ENCODE peak calls at places on chromosome 10, in ten cellular contexts. W is T47D; H is activated naive CD4-positive, alpha-beta T cell treated with Interleukin-2 at 50 U/mL for 16 hours; P is CMK; A is right lobe of liver; R is A673; Z is CD8-positive, alpha-beta memory T cell; M is stromal cell of bone marrow; B is myocyte; N is SK-MEL-5. F is an unnamed sample.

GRCh38 chr10:89540550-89540949 is 5.2 kb upstream of the SLC16A12 start:
- DNase-seq in W (no peak), A (no peak), Z (no peak), R (no peak), H (no peak), P (no peak), B (no peak), M (peak; percentile 26), N (no peak), F (peak; percentile 80)

GRCh38 chr10:14560274-14560673 is 214.4 kb downstream of the FAM107B start:
- DNase-seq in H (peak; percentile 73), A (no peak), W (peak; percentile 58), P (no peak), M (no peak), B (no peak), Z (no peak), N (peak; percentile 41), R (peak; percentile 77), F (peak; percentile 65)

GRCh38 chr10:82953909-82954308 is 1078.9 kb downstream of the NRG3 start:
- DNase-seq in P (no peak), Z (no peak), R (peak; percentile 2), A (no peak), B (no peak), W (no peak), N (peak; percentile 4), M (no peak), H (no peak), F (no peak)

GRCh38 chr10:82692458-82692857 is 817.5 kb downstream of the NRG3 start:
- DNase-seq in M (no peak), W (no peak), Z (no peak), P (no peak), N (no peak), B (no peak), A (no peak), R (no peak), H (no peak), F (no peak)

GRCh38 chr10:24209946-24210491 is 1.1 kb downstream of the KIAA1217 start:
- DNase-seq in M (no peak), P (no peak), B (no peak), R (peak; percentile 70), W (peak; percentile 25), N (no peak), H (peak; percentile 34), A (no peak), Z (no peak), F (peak; percentile 37)

GRCh38 chr10:46517541-46517940 is 38.9 kb downstream of the GPRIN2 start:
- DNase-seq in M (no peak), B (no peak), H (no peak), W (no peak), Z (no peak), P (no peak), A (no peak), N (no peak), R (no peak), F (no peak)

GRCh38 chr10:23173549-23174074 is 18.5 kb upstream of the PTF1A start:
- DNase-seq in M (no peak), A (no peak), H (no peak), N (no peak), B (no peak), R (no peak), P (no peak), W (no peak), Z (no peak), F (no peak)

GRCh38 chr10:34081347-34081743 is 733.8 kb downstream of the PARD3 start:
- DNase-seq in R (no peak), P (no peak), Z (no peak), H (no peak), A (no peak), W (no peak), B (no peak), N (no peak), M (no peak), F (no peak)

GRCh38 chr10:88116491-88116890 is 253.1 kb downstream of the PTEN start:
- DNase-seq in A (no peak), N (no peak), M (peak; percentile 18), H (no peak), R (no peak), P (no peak), Z (no peak), B (peak; percentile 60), W (no peak), F (peak; percentile 79)

GRCh38 chr10:35236739-35237138 is 99.6 kb upstream of the CCNY start:
- DNase-seq in A (no peak), N (peak; percentile 11), W (no peak), R (peak; percentile 66), M (peak; percentile 22), H (no peak), Z (no peak), B (peak; percentile 56), P (no peak), F (peak; percentile 33)

GRCh38 chr10:78634835-78635234 is 433.9 kb upstream of the ZMIZ1 start:
- DNase-seq in Z (no peak), N (peak; percentile 6), B (peak; percentile 80), R (no peak), W (no peak), A (no peak), M (no peak), P (no peak), H (no peak), F (peak; percentile 88)

GRCh38 chr10:133087679-133088523 is at the start of gene ADGRA1:
- DNase-seq in R (peak; percentile 13), Z (no peak), A (no peak), N (no peak), P (no peak), M (no peak), B (peak; percentile 34), H (no peak), W (no peak), F (no peak)

GRCh38 chr10:94138391-94138790 is 144.7 kb downstream of the PLCE1 start:
- DNase-seq in Z (no peak), R (no peak), N (no peak), B (peak; percentile 62), P (no peak), A (no peak), H (no peak), W (no peak), M (peak; percentile 24), F (peak; percentile 43)

GRCh38 chr10:45624724-45625123 is 47.8 kb downstream of the ZFAND4 start:
- DNase-seq in H (no peak), W (no peak), A (no peak), Z (no peak), R (no peak), M (no peak), N (no peak), B (no peak), P (no peak), F (no peak)

GRCh38 chr10:12184165-12184564 is 11.5 kb downstream of the NUDT5 start:
- DNase-seq in B (no peak), N (no peak), P (no peak), R (no peak), Z (no peak), H (no peak), W (no peak), M (no peak), A (no peak), F (no peak)

GRCh38 chr10:108097258-108097657 is 932.8 kb upstream of the SORCS1 start:
- DNase-seq in H (no peak), B (no peak), P (no peak), N (no peak), M (no peak), W (no peak), R (no peak), A (no peak), Z (no peak), F (no peak)

GRCh38 chr10:13998090-13998838 is 332.5 kb downstream of the FRMD4A start:
- DNase-seq in W (no peak), Z (no peak), B (no peak), M (no peak), A (no peak), P (no peak), N (no peak), R (no peak), H (no peak), F (no peak)

GRCh38 chr10:94043431-94043990 is 49.8 kb downstream of the PLCE1 start:
- DNase-seq in W (no peak), H (no peak), N (no peak), Z (no peak), R (no peak), P (no peak), M (peak; percentile 33), B (no peak), A (no peak), F (no peak)